ENCODE peak calls at places on chromosomes 5 and 9, in eight cellular contexts. Z is HepG2, J is HCT116, X is prostate gland, Q is K562, A is GM12878, E is Panc1, K is sigmoid colon. C is an unnamed sample.

GRCh38 chr9:93824386-93825294 is 130.5 kb downstream of the BARX1 start:
- DNase-seq in X (no peak), J (no peak), Z (no peak), E (no peak), K (peak), Q (peak), A (no peak), C (no peak)

GRCh38 chr9:127644943-127645342 is 32.9 kb downstream of the STXBP1 start:
- DNase-seq in J (no peak), Z (no peak), E (no peak), X (no peak), Q (no peak), A (no peak), K (no peak), C (no peak)

GRCh38 chr5:31157719-31158118 is 35.8 kb upstream of the CDH6 start:
- DNase-seq in E (no peak), K (no peak), A (no peak), J (no peak), X (no peak), Q (no peak), Z (no peak), C (no peak)

GRCh38 chr5:124034963-124035362 is 523.0 kb downstream of the CSNK1G3 start:
- DNase-seq in J (no peak), A (peak), Z (no peak), Q (no peak), E (no peak), K (no peak), X (no peak), C (no peak)

GRCh38 chr5:168552146-168552545 is 23.0 kb downstream of the FBLL1 start:
- DNase-seq in E (no peak), Z (no peak), X (no peak), K (no peak), J (no peak), A (no peak), Q (no peak), C (no peak)

GRCh38 chr9:108953983-108954574 is 19.9 kb downstream of the ABITRAM start:
- DNase-seq in Q (peak), J (peak), E (no peak), Z (peak), K (no peak), X (no peak), A (no peak), C (no peak)

GRCh38 chr9:76530458-76531100 is 71.6 kb downstream of the GCNT1 start:
- DNase-seq in K (no peak), Z (no peak), X (no peak), A (no peak), J (no peak), Q (no peak), E (no peak), C (no peak)

GRCh38 chr9:4894076-4894475 is 91.0 kb upstream of the JAK2 start:
- DNase-seq in E (no peak), Z (no peak), K (no peak), J (no peak), Q (no peak), A (no peak), X (no peak), C (no peak)

GRCh38 chr9:97990259-97990658 is 7.1 kb downstream of the ANP32B start:
- DNase-seq in A (no peak), E (no peak), Q (peak), Z (no peak), K (no peak), X (no peak), J (no peak), C (no peak)

GRCh38 chr5:41695920-41696582 is 174.2 kb downstream of the OXCT1 start:
- DNase-seq in K (no peak), X (no peak), A (no peak), Q (no peak), Z (no peak), J (no peak), E (no peak), C (no peak)

GRCh38 chr5:121890297-121890858 is 38.7 kb downstream of the FTMT start:
- DNase-seq in Q (no peak), A (no peak), J (no peak), Z (no peak), K (no peak), E (no peak), X (no peak), C (no peak)

GRCh38 chr9:112382066-112382465 is 2.2 kb downstream of the HSDL2 start:
- DNase-seq in Z (no peak), Q (no peak), J (no peak), E (no peak), K (no peak), X (no peak), A (no peak), C (no peak)

GRCh38 chr5:61280205-61280604 is 51.9 kb upstream of the ZSWIM6 start:
- DNase-seq in Q (no peak), X (no peak), A (no peak), E (no peak), Z (no peak), J (peak), K (no peak), C (no peak)

GRCh38 chr9:82601272-82601835 is 461.6 kb downstream of the RASEF start:
- DNase-seq in A (no peak), K (no peak), E (no peak), Z (peak), J (no peak), Q (no peak), X (no peak), C (no peak)

GRCh38 chr5:181044662-181045305 is 4.7 kb downstream of the BTNL9 start:
- DNase-seq in X (no peak), Q (no peak), E (no peak), Z (no peak), A (no peak), J (no peak), K (no peak), C (no peak)

GRCh38 chr5:155726267-155726666 is 600.7 kb upstream of the SGCD start:
- DNase-seq in K (no peak), X (no peak), Z (no peak), A (no peak), Q (no peak), E (no peak), J (no peak), C (no peak)

GRCh38 chr5:170393235-170393634 is 4.1 kb upstream of the KCNMB1 start:
- DNase-seq in A (no peak), Z (no peak), E (no peak), Q (no peak), J (no peak), X (no peak), K (no peak), C (no peak)

GRCh38 chr5:132474881-132475511 is 15.6 kb downstream of the IRF1 start:
- DNase-seq in Z (no peak), K (peak), A (no peak), E (no peak), X (no peak), J (no peak), Q (no peak), C (no peak)
- TF ChIP-seq POLR2AphosphoS5 in Z (no peak), K (no peak), A (no peak), E (no peak), X (no peak), J (no peak), Q (no peak), C (no peak)

DNA sequence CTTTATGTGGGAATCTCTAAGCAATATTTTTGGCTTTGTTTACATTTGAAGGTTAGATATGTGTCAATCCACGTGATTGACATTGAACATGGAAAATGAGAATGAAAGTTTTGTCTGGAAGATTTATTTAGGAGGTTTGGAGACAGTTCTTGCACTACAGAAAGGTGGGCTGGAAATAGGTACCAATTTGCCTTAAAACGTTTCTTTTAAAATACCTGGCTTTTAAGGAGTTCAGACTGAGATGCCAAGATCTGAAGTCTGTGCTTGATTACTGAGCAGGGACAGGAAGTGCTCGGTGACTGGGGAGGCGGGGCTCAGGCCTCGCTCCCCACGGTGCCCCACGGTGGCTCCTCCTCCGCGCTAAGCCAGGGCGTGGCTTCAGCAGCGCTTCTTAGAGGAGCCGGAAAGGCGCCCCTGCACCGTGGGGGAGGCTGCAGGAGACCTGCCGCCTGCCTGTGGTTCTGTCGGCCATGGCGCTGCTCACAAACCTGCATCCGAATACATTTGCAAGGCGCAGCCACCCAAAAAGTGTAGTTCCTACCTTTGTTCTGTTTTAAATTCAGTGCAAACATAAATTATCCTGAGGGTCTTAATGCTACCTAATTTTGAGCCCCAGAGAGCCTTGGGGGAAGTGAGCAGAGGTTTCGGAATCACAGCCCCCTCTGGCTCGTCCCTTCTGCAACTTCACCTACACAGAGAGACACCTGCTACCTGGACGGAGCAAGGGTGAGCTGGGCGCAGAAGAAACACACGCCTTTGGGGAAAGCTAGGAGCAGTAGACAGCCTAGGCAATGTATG is 49.2 kb downstream of the USP20 start:
- DNase-seq in E (no peak), J (peak), K (peak), X (peak), Z (peak), Q (peak), A (peak), C (peak)
- TF ChIP-seq CTCF in E (no peak), J (no peak), K (no peak), X (no peak), Z (no peak), Q (peak), A (no peak), C (no peak)

DNA sequence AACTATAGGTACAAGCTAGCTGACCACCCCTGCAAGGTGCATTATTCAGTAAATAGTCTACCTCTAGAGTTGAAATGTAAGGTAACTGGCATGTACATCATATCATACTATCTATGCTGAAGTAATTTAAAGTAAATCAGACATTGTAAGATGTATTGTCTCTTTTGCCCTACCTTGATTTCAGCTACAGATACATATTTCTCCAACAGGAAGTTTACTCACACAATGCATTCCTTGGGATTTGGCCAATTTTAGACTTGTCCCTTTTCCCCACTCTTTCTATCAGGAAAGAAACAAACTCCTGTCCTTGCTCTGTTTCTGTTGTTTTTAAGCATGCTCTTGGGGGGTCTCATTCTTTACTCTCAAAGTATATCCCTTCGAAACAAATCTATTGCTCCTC is 58.5 kb upstream of the TSLP start:
- DNase-seq in K (no peak), Q (no peak), X (no peak), E (no peak), J (no peak), Z (no peak), A (no peak), C (no peak)
- TF ChIP-seq POLR2AphosphoS5 in K (no peak), Q (no peak), X (no peak), E (no peak), J (no peak), Z (no peak), A (no peak), C (no peak)

GRCh38 chr9:131837316-131837715 is 97.4 kb upstream of the RAPGEF1 start:
- DNase-seq in A (no peak), Q (peak), J (no peak), K (no peak), E (no peak), X (no peak), Z (peak), C (no peak)
- TF ChIP-seq CTCF in A (peak), Q (peak), J (peak), K (no peak), E (no peak), X (peak), Z (peak), C (no peak)

DNA sequence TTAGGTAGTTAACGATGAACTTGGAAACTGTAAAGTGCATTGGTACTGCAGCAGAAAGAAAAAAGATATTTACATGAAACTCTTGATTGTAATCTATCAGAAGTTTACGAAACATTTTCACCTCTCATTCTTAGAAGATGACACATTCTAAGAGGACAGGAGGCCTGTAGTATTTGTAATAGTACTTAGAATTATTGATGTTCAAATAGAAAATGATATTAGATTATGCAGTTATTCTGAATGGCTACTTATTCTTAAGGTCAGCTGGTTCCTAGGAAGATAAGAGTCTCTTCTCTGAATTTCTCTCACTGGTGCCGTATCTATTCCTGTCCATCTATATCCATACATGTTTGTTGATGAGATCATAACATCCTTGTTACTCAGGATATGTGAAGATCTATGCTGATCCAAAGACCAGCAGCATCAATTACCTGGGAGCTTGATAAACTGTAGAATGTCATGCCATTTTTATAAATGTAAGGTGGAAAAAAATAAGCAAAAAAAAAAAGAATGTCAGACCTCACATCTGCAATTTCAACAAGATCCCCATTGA is 42.2 kb upstream of the RICTOR start:
- DNase-seq in X (no peak), A (no peak), E (no peak), K (no peak), J (no peak), Z (no peak), Q (no peak), C (no peak)
- TF ChIP-seq POLR2AphosphoS5 in X (no peak), A (no peak), E (no peak), K (no peak), J (no peak), Z (no peak), Q (no peak), C (no peak)